ENCODE peak calls at places on chromosome 21, in four cellular contexts. C is astrocyte, U is fibroblast of the aortic adventitia, M is sigmoid colon. Q is an unnamed sample.

GRCh38 chr21:22250355-22250754 is 1252.1 kb downstream of the NCAM2 start:
- DNase-seq in C (no peak), U (no peak), M (no peak), Q (no peak)

GRCh38 chr21:31530918-31531705 is 128.4 kb upstream of the SOD1 start:
- DNase-seq in C (no peak), U (no peak), M (no peak), Q (no peak)

GRCh38 chr21:33402011-33402979 is 918 bp upstream of the IFNGR2 start:
- DNase-seq in C (peak), U (peak), M (peak), Q (peak)

GRCh38 chr21:31501921-31502320 is 157.6 kb upstream of the SOD1 start:
- DNase-seq in C (no peak), U (no peak), M (no peak), Q (no peak)

GRCh38 chr21:46392921-46393320 is 65.8 kb upstream of the DIP2A start:
- DNase-seq in C (peak), U (peak), M (peak), Q (peak)

GRCh38 chr21:32705139-32705538 is 22.7 kb downstream of the SYNJ1 start:
- DNase-seq in C (peak), U (peak), M (no peak), Q (no peak)

GRCh38 chr21:31927872-31928476 is 55.2 kb downstream of the HUNK start:
- DNase-seq in C (peak), U (no peak), M (no peak), Q (no peak)

GRCh38 chr21:31444061-31444460 is 100.0 kb upstream of the TIAM1 start:
- DNase-seq in C (no peak), U (peak), M (no peak), Q (peak)

GRCh38 chr21:38668501-38668900 is 137.2 kb upstream of the ETS2 start:
- DNase-seq in C (no peak), U (no peak), M (no peak), Q (no peak)

GRCh38 chr21:38223893-38224540 is 32.8 kb upstream of the KCNJ15 start:
- DNase-seq in C (peak), U (peak), M (no peak), Q (peak)

GRCh38 chr21:38377165-38378093 is 120.6 kb downstream of the KCNJ15 start:
- DNase-seq in C (no peak), U (peak), M (no peak), Q (no peak)

GRCh38 chr21:36992671-36993070 is 13.8 kb upstream of the RIPPLY3 start:
- DNase-seq in C (no peak), U (no peak), M (no peak), Q (no peak)

GRCh38 chr21:37374026-37374425 is 7.5 kb downstream of the DYRK1A start:
- DNase-seq in C (peak), U (peak), M (no peak), Q (peak)

GRCh38 chr21:43719748-43720538 is 1.0 kb downstream of the PDXK start:
- DNase-seq in C (no peak), U (no peak), M (no peak), Q (no peak)
- H3K4me3 ChIP-seq in C (peak), U (peak), M (peak), Q (peak)

GRCh38 chr21:24514081-24514733 is 1093.1 kb downstream of the MRPL39 start:
- DNase-seq in C (no peak), U (no peak), M (no peak), Q (no peak)
- TF ChIP-seq CTCF in C (peak), U (no peak), M (no peak), Q (peak)

DNA sequence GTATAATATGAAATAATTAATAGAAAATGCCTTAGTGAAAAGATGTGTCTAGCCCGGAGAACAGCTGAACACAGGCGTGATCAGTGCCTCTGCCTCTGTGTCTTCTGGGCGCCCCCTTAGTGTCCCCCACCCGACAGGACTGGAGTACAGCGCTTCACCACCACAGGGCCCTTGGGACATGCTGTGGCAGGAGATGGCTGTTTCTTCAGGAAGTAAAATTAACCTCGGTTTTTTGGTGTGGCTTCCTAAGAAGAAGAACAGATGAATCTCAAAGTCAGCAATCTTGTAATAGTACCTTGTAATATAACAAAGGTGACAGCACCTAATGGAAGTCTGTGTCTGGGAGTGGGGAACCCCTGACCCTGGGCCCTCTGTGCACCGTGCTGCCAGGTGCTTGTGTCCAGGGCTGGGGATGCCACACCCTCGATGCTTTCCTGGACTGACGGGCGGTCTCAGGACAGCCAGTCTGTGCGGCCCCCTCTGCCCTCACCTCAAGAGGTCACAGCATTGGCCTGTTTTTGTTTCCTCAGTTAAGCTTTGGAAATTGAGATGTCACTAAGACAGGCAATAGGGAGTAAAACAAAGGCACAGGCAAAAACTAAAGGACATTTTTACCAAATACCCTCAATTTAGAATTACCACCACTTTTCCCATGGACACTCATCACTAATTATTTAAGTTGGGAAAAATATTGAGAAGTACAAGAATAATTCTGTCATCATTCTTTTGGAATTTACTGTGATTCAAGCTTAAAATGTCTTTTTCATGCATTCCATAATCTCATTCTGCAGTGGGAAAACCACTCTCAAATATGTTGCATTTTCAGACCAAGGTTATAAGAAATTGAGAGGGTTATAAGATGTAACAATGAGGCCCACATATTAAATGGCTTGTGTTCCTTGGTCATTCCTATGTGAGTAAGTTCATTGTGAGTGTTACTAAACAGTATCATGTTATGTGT is 79.3 kb downstream of the ADARB1 start:
- DNase-seq in C (peak), U (peak), M (peak), Q (no peak)
- H3K4me3 ChIP-seq in C (peak), U (no peak), M (no peak), Q (no peak)

GRCh38 chr21:41663805-41664788 is 102.8 kb downstream of the RIPK4 start:
- DNase-seq in C (no peak), U (no peak), M (no peak), Q (peak)
- TF ChIP-seq CTCF in C (no peak), U (no peak), M (no peak), Q (no peak)

GRCh38 chr21:35527358-35527757 is 478.3 kb upstream of the RUNX1 start:
- DNase-seq in C (no peak), U (no peak), M (no peak), Q (no peak)

GRCh38 chr21:35525443-35525842 is 476.3 kb upstream of the RUNX1 start:
- DNase-seq in C (no peak), U (peak), M (no peak), Q (no peak)

GRCh38 chr21:35530726-35531125 is 481.6 kb upstream of the RUNX1 start:
- DNase-seq in C (no peak), U (no peak), M (no peak), Q (no peak)

GRCh38 chr21:35529141-35529863 is 480.2 kb upstream of the RUNX1 start:
- DNase-seq in C (peak), U (peak), M (no peak), Q (peak)

GRCh38 chr21:35528109-35529042 is 479.3 kb upstream of the RUNX1 start:
- DNase-seq in C (peak), U (peak), M (no peak), Q (peak)
- H3K4me3 ChIP-seq in C (no peak), U (no peak), M (peak), Q (peak)

GRCh38 chr21:41816583-41817165 is 49.8 kb upstream of the RIPK4 start:
- DNase-seq in C (peak), U (peak), M (peak), Q (peak)
- TF ChIP-seq CTCF in C (peak), U (peak), M (peak), Q (peak)

GRCh38 chr21:41368361-41369104 is 6.7 kb downstream of the MX2 start:
- DNase-seq in C (no peak), U (no peak), M (peak), Q (no peak)
- H3K4me3 ChIP-seq in C (no peak), U (no peak), M (peak), Q (no peak)

GRCh38 chr21:17270234-17270633 is 242.6 kb upstream of the CXADR start:
- DNase-seq in C (peak), U (peak), M (peak), Q (peak)
- TF ChIP-seq CTCF in C (peak), U (peak), M (peak), Q (peak)